ENCODE peak calls at places on chromosomes 6 and 20, in six cellular contexts. I, G, F, Z, N and A are unnamed samples.

GRCh38 chr6:42021847-42022754 is 28.2 kb upstream of the TAF8 start:
- DNase-seq in I (no peak), G (no peak), F (peak), Z (no peak), N (no peak), A (peak)

GRCh38 chr6:7907159-7907558 is 3.4 kb downstream of the TXNDC5 start:
- DNase-seq in I (no peak), G (no peak), F (no peak), Z (no peak), N (no peak), A (no peak)

GRCh38 chr6:101806241-101806640 is 412.7 kb downstream of the GRIK2 start:
- DNase-seq in I (no peak), G (no peak), F (no peak), Z (no peak), N (peak), A (no peak)

GRCh38 chr6:40436685-40437604 is 150.2 kb downstream of the LRFN2 start:
- DNase-seq in I (no peak), G (peak), F (no peak), Z (no peak), N (peak), A (no peak)

GRCh38 chr20:58630063-58630462 is 21.0 kb upstream of the STX16 start:
- DNase-seq in I (no peak), G (no peak), F (no peak), Z (peak), N (peak), A (no peak)

GRCh38 chr20:50251992-50252491 is 61.4 kb downstream of the CEBPB start:
- DNase-seq in I (peak), G (no peak), F (no peak), Z (peak), N (peak), A (no peak)

GRCh38 chr20:37841991-37842390 is 60.9 kb upstream of the VSTM2L start:
- DNase-seq in I (no peak), G (no peak), F (no peak), Z (no peak), N (no peak), A (no peak)

GRCh38 chr6:45714795-45715507 is 300.7 kb downstream of the CLIC5 start:
- DNase-seq in I (peak), G (peak), F (no peak), Z (peak), N (peak), A (no peak)

GRCh38 chr20:10366898-10367419 is 67.1 kb downstream of the MKKS start:
- DNase-seq in I (no peak), G (no peak), F (no peak), Z (no peak), N (no peak), A (no peak)

GRCh38 chr6:134373282-134373922 is 55.5 kb upstream of the SGK1 start:
- DNase-seq in I (peak), G (no peak), F (no peak), Z (peak), N (peak), A (no peak)

GRCh38 chr20:63735859-63736718 is at the start of gene LIME1:
- DNase-seq in I (no peak), G (no peak), F (peak), Z (no peak), N (no peak), A (peak)

GRCh38 chr20:34240698-34241615 is at the start of gene ASIP:
- DNase-seq in I (no peak), G (no peak), F (no peak), Z (no peak), N (no peak), A (no peak)